ENCODE peak calls at places on chromosomes 11 and 22, in nine cellular contexts. K is NCI-H1105, E is right lobe of liver, L is ovary, N is NCI-H2081 treated with DMSO at 0.1 percent for 48 hours, Q is WTC11, J is sciatic nerve, P is brain microvascular endothelial cell, Z is fibroblast of the conjunctiva. R is an unnamed sample.

GRCh38 chr11:2595205-2595604 is 104.6 kb downstream of the KCNQ1OT1 start:
- DNase-seq in K (no peak), E (no peak), L (no peak), N (no peak), Q (no peak), J (no peak), P (no peak), Z (no peak), R (no peak)

GRCh38 chr22:38191746-38192474 is 9.9 kb upstream of the MAFF start:
- DNase-seq in K (no peak), E (no peak), L (no peak), N (no peak), Q (no peak), J (no peak), P (no peak), Z (no peak), R (no peak)

GRCh38 chr11:44818110-44818509 is 91.3 kb downstream of the TSPAN18 start:
- DNase-seq in K (no peak), E (peak; percentile 49), L (no peak), N (no peak), Q (no peak), J (no peak), P (no peak), Z (no peak), R (no peak)

GRCh38 chr11:16454284-16454683 is 97.9 kb upstream of the SOX6 start:
- DNase-seq in K (no peak), E (no peak), L (no peak), N (no peak), Q (no peak), J (no peak), P (no peak), Z (no peak), R (no peak)

GRCh38 chr22:31313366-31314147 is 21.3 kb upstream of the PIK3IP1 start:
- DNase-seq in K (peak; percentile 84), E (peak; percentile 86), L (peak; percentile 95), N (no peak), Q (peak; percentile 80), J (peak; percentile 82), P (peak; percentile 62), Z (peak; percentile 47), R (peak; percentile 90)

GRCh38 chr22:17919276-17920144 is 104.9 kb downstream of the MICAL3 start:
- DNase-seq in K (no peak), E (no peak), L (no peak), N (no peak), Q (no peak), J (no peak), P (no peak), Z (no peak), R (no peak)

GRCh38 chr11:22798890-22799289 is 30.7 kb downstream of the SVIP start:
- DNase-seq in K (no peak), E (no peak), L (no peak), N (no peak), Q (no peak), J (no peak), P (no peak), Z (no peak), R (no peak)

GRCh38 chr11:57979532-57980079 is 44.1 kb upstream of the OR9Q1 start:
- DNase-seq in K (no peak), E (no peak), L (no peak), N (no peak), Q (no peak), J (no peak), P (no peak), Z (no peak), R (no peak)

GRCh38 chr11:110409174-110409573 is 20.6 kb upstream of the FDX1 start:
- DNase-seq in K (no peak), E (no peak), L (peak; percentile 17), N (no peak), Q (no peak), J (no peak), P (no peak), Z (no peak), R (no peak)

GRCh38 chr11:64758330-64759079 is 1.3 kb downstream of the PYGM start:
- DNase-seq in K (no peak), E (no peak), L (no peak), N (no peak), Q (no peak), J (peak; percentile 60), P (no peak), Z (no peak), R (no peak)